ENCODE peak calls at places on chromosomes 3 and 15, in five cellular contexts. R is stimulated activated CD4-positive, alpha-beta T cell treated with anti-CD3 and anti-CD28 coated beads, Interleukin-2, amount 100 ng/mL, for 48 hours; P is tibial artery; A is heart right ventricle; O is HuH-7. Z is an unnamed sample.

GRCh38 chr3:12891985-12892839 is 50.8 kb upstream of the RPL32 start:
- DNase-seq in R (peak; percentile 28), P (peak; percentile 49), A (no peak), O (peak; percentile 95), Z (peak; percentile 18)

GRCh38 chr3:29280675-29281264 is at the start of gene RBMS3:
- DNase-seq in R (no peak), P (peak; percentile 94), A (peak; percentile 84), O (peak; percentile 42), Z (peak; percentile 85)

GRCh38 chr3:169494982-169495381 is 168.5 kb downstream of the MECOM start:
- DNase-seq in R (no peak), P (no peak), A (no peak), O (no peak), Z (no peak)

GRCh38 chr3:107676469-107677309 is 153.9 kb downstream of the BBX start:
- DNase-seq in R (no peak), P (no peak), A (no peak), O (peak; percentile 26), Z (no peak)

GRCh38 chr3:174440741-174441587 is 418.2 kb upstream of the NAALADL2 start:
- DNase-seq in R (peak; percentile 16), P (peak; percentile 81), A (peak; percentile 82), O (peak; percentile 49), Z (peak; percentile 87)

GRCh38 chr3:39038165-39038564 is 13.6 kb downstream of the SCN11A start:
- DNase-seq in R (no peak), P (no peak), A (no peak), O (no peak), Z (no peak)

GRCh38 chr3:3071136-3071535 is 39.0 kb downstream of the IL5RA start:
- DNase-seq in R (no peak), P (no peak), A (no peak), O (no peak), Z (no peak)

GRCh38 chr15:51829360-51830278 is at the start of gene TMOD3:
- DNase-seq in R (peak; percentile 90), P (peak; percentile 92), A (peak; percentile 97), O (peak; percentile 87), Z (peak; percentile 92)

GRCh38 chr3:123686254-123686653 is 101.4 kb upstream of the HACD2 start:
- DNase-seq in R (no peak), P (no peak), A (no peak), O (no peak), Z (no peak)

GRCh38 chr3:71658131-71658530 is 67.1 kb downstream of the EIF4E3 start:
- DNase-seq in R (no peak), P (peak; percentile 89), A (peak; percentile 80), O (no peak), Z (peak; percentile 80)

GRCh38 chr3:64748244-64748894 is 60.6 kb upstream of the ADAMTS9 start:
- DNase-seq in R (no peak), P (no peak), A (no peak), O (no peak), Z (no peak)

GRCh38 chr15:57025264-57025939 is 107.0 kb downstream of the TCF12 start:
- DNase-seq in R (no peak), P (no peak), A (no peak), O (no peak), Z (no peak)

GRCh38 chr3:123817413-123817812 is 66.7 kb downstream of the MYLK start:
- DNase-seq in R (no peak), P (no peak), A (no peak), O (no peak), Z (no peak)

GRCh38 chr3:72130565-72130964 is 345.6 kb upstream of the PROK2 start:
- DNase-seq in R (no peak), P (no peak), A (no peak), O (no peak), Z (no peak)

GRCh38 chr3:45180051-45180450 is 33.9 kb upstream of the CDCP1 start:
- DNase-seq in R (no peak), P (no peak), A (no peak), O (no peak), Z (no peak)

GRCh38 chr3:4416961-4417360 is 50.1 kb downstream of the SUMF1 start:
- DNase-seq in R (no peak), P (peak; percentile 78), A (no peak), O (no peak), Z (peak; percentile 86)

GRCh38 chr3:125137432-125138033 is 75.0 kb downstream of the SLC12A8 start:
- DNase-seq in R (no peak), P (peak; percentile 54), A (no peak), O (no peak), Z (peak; percentile 56)

GRCh38 chr15:35595656-35596055 is 49.7 kb upstream of the DPH6 start:
- DNase-seq in R (no peak), P (no peak), A (no peak), O (no peak), Z (no peak)

GRCh38 chr3:168828943-168829342 is 733.2 kb upstream of the GOLIM4 start:
- DNase-seq in R (no peak), P (no peak), A (no peak), O (no peak), Z (no peak)

GRCh38 chr15:74127954-74128784 is 2.2 kb upstream of the ISLR2 start:
- DNase-seq in R (no peak), P (no peak), A (peak; percentile 30), O (no peak), Z (peak; percentile 26)

GRCh38 chr3:53764376-53764775 is 81.8 kb downstream of the CHDH start:
- DNase-seq in R (no peak), P (no peak), A (no peak), O (no peak), Z (no peak)

GRCh38 chr3:11705049-11705448 is 61.3 kb upstream of the VGLL4 start:
- DNase-seq in R (no peak), P (no peak), A (peak; percentile 22), O (no peak), Z (no peak)

GRCh38 chr15:70018646-70019600 is 78.8 kb downstream of the TLE3 start:
- DNase-seq in R (no peak), P (no peak), A (no peak), O (no peak), Z (no peak)

Z was measured in psoas muscle.